ENCODE peak calls at places on chromosomes 13 and 19, in seven cellular contexts. W is T-helper 17 cell; Z is D341Med; P is stimulated activated CD4-positive, alpha-beta T cell treated with anti-CD3 and anti-CD28 coated beads, TNF-alpha, amount 100 ng/mL, for 24 hours; S is NCI-H1694; F is iris pigment epithelial cell; T is amygdala. V is an unnamed sample.
A peak's percentile ranks its signal among the peaks of the same experiment; 100 is the strongest.

GRCh38 chr13:19864018-19864338 is 529 bp upstream of the ZMYM5 start:
- DNase-seq in W (peak; percentile 35), Z (no peak), P (peak; percentile 28), S (no peak), F (peak; percentile 85), T (peak; percentile 91), V (no peak)

GRCh38 chr19:7377196-7377595 is 28.5 kb downstream of the ARHGEF18 start:
- DNase-seq in W (no peak), Z (no peak), P (no peak), S (no peak), F (no peak), T (no peak), V (no peak)

GRCh38 chr19:16400911-16401675 is 70.7 kb downstream of the EPS15L1 start:
- DNase-seq in W (no peak), Z (no peak), P (no peak), S (no peak), F (no peak), T (peak; percentile 48), V (no peak)

GRCh38 chr19:7705387-7706187 is 3.7 kb upstream of the FCER2 start:
- DNase-seq in W (peak; percentile 64), Z (no peak), P (peak; percentile 50), S (no peak), F (no peak), T (no peak), V (peak; percentile 19)

GRCh38 chr19:49150106-49150943 is 4.9 kb downstream of the HRC start:
- DNase-seq in W (no peak), Z (peak; percentile 87), P (no peak), S (peak; percentile 36), F (peak; percentile 79), T (peak; percentile 87), V (peak; percentile 58)

GRCh38 chr13:80235559-80236296 is 105.2 kb downstream of the SPRY2 start:
- DNase-seq in W (no peak), Z (no peak), P (no peak), S (no peak), F (peak; percentile 52), T (no peak), V (no peak)

GRCh38 chr13:97843201-97843600 is 110.3 kb upstream of the IPO5 start:
- DNase-seq in W (no peak), Z (no peak), P (no peak), S (no peak), F (no peak), T (no peak), V (no peak)

GRCh38 chr13:98273824-98274786 is 97.0 kb upstream of the RNF113B start:
- DNase-seq in W (no peak), Z (no peak), P (no peak), S (no peak), F (no peak), T (no peak), V (no peak)

GRCh38 chr13:79806821-79807220 is 325.9 kb downstream of the NDFIP2 start:
- DNase-seq in W (no peak), Z (no peak), P (no peak), S (no peak), F (no peak), T (no peak), V (no peak)

GRCh38 chr13:98184796-98185195 is 7.7 kb upstream of the RNF113B start:
- DNase-seq in W (no peak), Z (no peak), P (no peak), S (no peak), F (peak; percentile 84), T (no peak), V (no peak)

GRCh38 chr13:84641491-84641890 is 759.2 kb upstream of the SLITRK1 start:
- DNase-seq in W (no peak), Z (no peak), P (no peak), S (no peak), F (peak; percentile 41), T (no peak), V (no peak)

GRCh38 chr19:17021793-17022590 is 4.6 kb downstream of the CPAMD8 start:
- DNase-seq in W (no peak), Z (no peak), P (no peak), S (no peak), F (peak; percentile 85), T (no peak), V (no peak)

GRCh38 chr19:41872775-41873647 is 4.1 kb upstream of the CD79A start:
- DNase-seq in W (peak; percentile 65), Z (peak; percentile 85), P (peak; percentile 43), S (peak; percentile 50), F (peak; percentile 70), T (peak; percentile 27), V (no peak)

GRCh38 chr13:53064721-53065120 is 36.1 kb downstream of the OLFM4 start:
- DNase-seq in W (no peak), Z (peak; percentile 84), P (no peak), S (peak; percentile 32), F (no peak), T (no peak), V (peak; percentile 49)

GRCh38 chr13:93554514-93554913 is 327.9 kb downstream of the GPC6 start:
- DNase-seq in W (no peak), Z (no peak), P (no peak), S (no peak), F (no peak), T (no peak), V (no peak)

GRCh38 chr19:12880551-12881171 is 588 bp downstream of the DNASE2 start:
- DNase-seq in W (no peak), Z (peak; percentile 59), P (no peak), S (no peak), F (no peak), T (peak; percentile 33), V (no peak)

GRCh38 chr19:3716147-3716668 is 8.0 kb downstream of the TJP3 start:
- DNase-seq in W (no peak), Z (no peak), P (no peak), S (no peak), F (no peak), T (no peak), V (no peak)

GRCh38 chr13:84925443-84925842 is 873.8 kb downstream of the SLITRK6 start:
- DNase-seq in W (no peak), Z (no peak), P (no peak), S (no peak), F (peak; percentile 3), T (no peak), V (no peak)

GRCh38 chr13:30178976-30179375 is 128.4 kb downstream of the KATNAL1 start:
- DNase-seq in W (no peak), Z (no peak), P (no peak), S (no peak), F (no peak), T (no peak), V (no peak)

GRCh38 chr19:11092181-11092538 is 2.9 kb downstream of the LDLR start:
- DNase-seq in W (peak; percentile 22), Z (no peak), P (no peak), S (no peak), F (peak; percentile 76), T (no peak), V (no peak)

GRCh38 chr13:93398167-93398566 is 171.6 kb downstream of the GPC6 start:
- DNase-seq in W (no peak), Z (no peak), P (no peak), S (no peak), F (peak; percentile 15), T (no peak), V (no peak)

GRCh38 chr19:48798937-48799336 is 11.9 kb downstream of the BCAT2 start:
- DNase-seq in W (no peak), Z (no peak), P (no peak), S (peak; percentile 30), F (peak; percentile 46), T (no peak), V (no peak)

GRCh38 chr13:21590231-21590630 is 13.7 kb downstream of the MICU2 start:
- DNase-seq in W (no peak), Z (no peak), P (no peak), S (no peak), F (no peak), T (no peak), V (no peak)

GRCh38 chr19:29371766-29372415 is 153.9 kb upstream of the VSTM2B start:
- DNase-seq in W (no peak), Z (peak; percentile 4), P (no peak), S (no peak), F (no peak), T (no peak), V (no peak)

GRCh38 chr19:18346091-18346490 is 5.7 kb downstream of the PGPEP1 start:
- DNase-seq in W (no peak), Z (no peak), P (no peak), S (no peak), F (no peak), T (no peak), V (no peak)

GRCh38 chr13:45598597-45598996 is 16.9 kb downstream of the ERICH6B start:
- DNase-seq in W (no peak), Z (no peak), P (no peak), S (no peak), F (no peak), T (no peak), V (no peak)

GRCh38 chr13:34076319-34076718 is 258.4 kb downstream of the RFC3 start:
- DNase-seq in W (no peak), Z (no peak), P (no peak), S (no peak), F (peak; percentile 11), T (no peak), V (no peak)

GRCh38 chr13:50025446-50025845 is 10.2 kb downstream of the KCNRG start:
- DNase-seq in W (no peak), Z (no peak), P (no peak), S (no peak), F (no peak), T (no peak), V (no peak)

GRCh38 chr13:27549406-27549981 is 70.8 kb downstream of the LNX2 start:
- DNase-seq in W (no peak), Z (no peak), P (no peak), S (no peak), F (no peak), T (no peak), V (no peak)